ENCODE peak calls at places on chromosomes 13 and 19, in ten cellular contexts. O, S, I, G, H, B, U, F, E and R are unnamed samples.

GRCh38 chr13:69755101-69755500 is 352.5 kb upstream of the ATXN8OS start:
- DNase-seq in O (no peak), S (no peak), I (no peak), G (no peak), H (no peak), B (no peak), U (no peak), F (no peak), E (no peak), R (no peak)

GRCh38 chr19:53580871-53581835 is 43.2 kb downstream of the ZNF331 start:
- DNase-seq in O (no peak), S (no peak), I (no peak), G (no peak), H (no peak), B (no peak), U (no peak), F (no peak), E (no peak), R (no peak)

GRCh38 chr19:6459356-6460098 is at the start of gene SLC25A23:
- DNase-seq in O (peak), S (no peak), I (peak), G (peak), H (peak), B (peak), U (no peak), F (peak), E (peak), R (peak)

GRCh38 chr19:31674503-31675186 is 325.4 kb upstream of the TSHZ3 start:
- DNase-seq in O (no peak), S (no peak), I (no peak), G (no peak), H (no peak), B (no peak), U (no peak), F (no peak), E (no peak), R (no peak)

GRCh38 chr19:48169585-48169973 is 565 bp downstream of the LIG1 start:
- DNase-seq in O (peak), S (peak), I (peak), G (peak), H (peak), B (peak), U (no peak), F (peak), E (no peak), R (peak)

GRCh38 chr13:98650376-98651107 is 73.6 kb upstream of the STK24 start:
- DNase-seq in O (no peak), S (no peak), I (no peak), G (no peak), H (no peak), B (peak), U (no peak), F (no peak), E (no peak), R (peak)

GRCh38 chr13:28659611-28659970 is 661 bp downstream of the POMP start:
- DNase-seq in O (no peak), S (no peak), I (no peak), G (no peak), H (no peak), B (no peak), U (no peak), F (no peak), E (no peak), R (no peak)

GRCh38 chr13:76012091-76012721 is 376.1 kb downstream of the LMO7 start:
- DNase-seq in O (no peak), S (no peak), I (no peak), G (no peak), H (no peak), B (no peak), U (no peak), F (no peak), E (peak), R (no peak)

GRCh38 chr13:83987394-83987793 is 105.1 kb upstream of the SLITRK1 start:
- DNase-seq in O (no peak), S (no peak), I (no peak), G (no peak), H (no peak), B (no peak), U (no peak), F (no peak), E (no peak), R (no peak)

GRCh38 chr19:50512112-50512998 is 1.4 kb downstream of the ASPDH start:
- DNase-seq in O (peak), S (no peak), I (no peak), G (no peak), H (no peak), B (no peak), U (no peak), F (no peak), E (no peak), R (no peak)

GRCh38 chr13:103199380-103200088 is 133.3 kb upstream of the SLC10A2 start:
- DNase-seq in O (no peak), S (no peak), I (no peak), G (no peak), H (no peak), B (no peak), U (no peak), F (no peak), E (no peak), R (no peak)

GRCh38 chr19:23528376-23528775 is 133.1 kb upstream of the ZNF91 start:
- DNase-seq in O (no peak), S (no peak), I (no peak), G (no peak), H (no peak), B (no peak), U (no peak), F (no peak), E (no peak), R (no peak)

GRCh38 chr13:100381595-100382224 is 206.9 kb downstream of the GGACT start:
- DNase-seq in O (no peak), S (no peak), I (no peak), G (no peak), H (no peak), B (no peak), U (no peak), F (no peak), E (no peak), R (no peak)

GRCh38 chr19:48639483-48640375 is 2.5 kb upstream of the DBP start:
- DNase-seq in O (peak), S (no peak), I (no peak), G (no peak), H (no peak), B (no peak), U (no peak), F (no peak), E (no peak), R (no peak)

GRCh38 chr13:75633285-75633684 is 2.8 kb upstream of the LMO7 start:
- DNase-seq in O (no peak), S (no peak), I (no peak), G (no peak), H (no peak), B (no peak), U (no peak), F (no peak), E (no peak), R (no peak)

GRCh38 chr13:39943711-39944110 is 288.2 kb downstream of the COG6 start:
- DNase-seq in O (no peak), S (no peak), I (no peak), G (no peak), H (no peak), B (no peak), U (no peak), F (no peak), E (no peak), R (no peak)

GRCh38 chr13:30196025-30196424 is 111.3 kb downstream of the KATNAL1 start:
- DNase-seq in O (no peak), S (no peak), I (no peak), G (no peak), H (no peak), B (no peak), U (no peak), F (no peak), E (no peak), R (no peak)

GRCh38 chr13:21800847-21801616 is 130.2 kb downstream of the FGF9 start:
- DNase-seq in O (no peak), S (no peak), I (no peak), G (no peak), H (no peak), B (no peak), U (no peak), F (no peak), E (peak), R (no peak)

GRCh38 chr13:51097353-51098043 is 13.6 kb downstream of the C13orf42 start:
- DNase-seq in O (no peak), S (no peak), I (no peak), G (no peak), H (no peak), B (no peak), U (no peak), F (no peak), E (no peak), R (no peak)

GRCh38 chr13:28478127-28478526 is 16.8 kb downstream of the FLT1 start:
- DNase-seq in O (no peak), S (no peak), I (no peak), G (no peak), H (no peak), B (no peak), U (no peak), F (no peak), E (no peak), R (no peak)

GRCh38 chr13:98482476-98483444 is 94.1 kb downstream of the STK24 start:
- DNase-seq in O (peak), S (no peak), I (no peak), G (no peak), H (no peak), B (peak), U (peak), F (peak), E (no peak), R (no peak)

GRCh38 chr13:80132741-80133601 is 208.0 kb downstream of the SPRY2 start:
- DNase-seq in O (peak), S (peak), I (no peak), G (peak), H (peak), B (peak), U (no peak), F (peak), E (no peak), R (peak)

GRCh38 chr19:54105796-54106195 is 3.1 kb downstream of the NDUFA3 start:
- DNase-seq in O (no peak), S (no peak), I (no peak), G (no peak), H (no peak), B (no peak), U (no peak), F (no peak), E (no peak), R (no peak)

DNA sequence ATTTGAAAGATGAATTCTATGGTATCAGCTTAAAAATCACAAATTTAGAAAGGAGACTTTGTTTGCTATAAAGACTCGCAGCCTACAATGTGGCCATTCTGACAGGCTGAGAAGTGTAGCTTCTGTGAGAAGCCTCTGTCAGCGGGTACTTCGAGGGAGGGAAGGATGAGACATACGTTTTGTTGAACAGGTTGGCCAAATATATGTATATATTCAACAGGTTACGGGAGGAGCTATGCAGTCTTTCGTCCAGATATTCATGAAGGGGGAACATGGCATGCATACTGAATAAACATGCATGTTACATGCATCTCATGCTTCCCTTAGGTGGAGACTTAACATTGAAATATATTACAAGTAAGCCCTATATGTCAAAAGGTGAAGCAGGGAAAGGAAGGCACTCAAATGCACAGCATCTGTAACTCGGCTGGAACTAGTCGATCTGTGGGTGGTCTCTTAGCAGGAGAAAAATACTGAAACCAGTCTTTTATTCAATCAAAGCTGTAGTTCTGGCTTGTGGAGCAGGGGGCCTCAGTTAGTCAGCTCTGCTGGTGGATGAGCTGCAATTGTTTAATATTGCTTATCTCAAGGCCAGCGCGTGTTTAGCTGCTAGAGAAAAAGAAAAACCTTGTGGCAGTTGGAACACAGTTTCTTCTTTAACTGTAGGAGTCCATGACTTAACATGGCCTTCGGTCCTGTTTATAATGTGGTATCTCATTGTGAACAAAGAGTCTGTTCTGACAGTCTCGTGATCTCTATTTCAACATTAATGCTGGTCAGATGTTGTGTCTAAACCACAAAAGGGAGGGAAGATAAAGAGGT is 94.3 kb downstream of the FAM216B start:
- DNase-seq in O (no peak), S (no peak), I (no peak), G (no peak), H (no peak), B (no peak), U (no peak), F (no peak), E (no peak), R (no peak)
- TF ChIP-seq CTCF in O (no peak), S (no peak), I (no peak), G (peak), H (no peak), B (no peak), U (no peak), F (peak), E (peak), R (no peak)

DNA sequence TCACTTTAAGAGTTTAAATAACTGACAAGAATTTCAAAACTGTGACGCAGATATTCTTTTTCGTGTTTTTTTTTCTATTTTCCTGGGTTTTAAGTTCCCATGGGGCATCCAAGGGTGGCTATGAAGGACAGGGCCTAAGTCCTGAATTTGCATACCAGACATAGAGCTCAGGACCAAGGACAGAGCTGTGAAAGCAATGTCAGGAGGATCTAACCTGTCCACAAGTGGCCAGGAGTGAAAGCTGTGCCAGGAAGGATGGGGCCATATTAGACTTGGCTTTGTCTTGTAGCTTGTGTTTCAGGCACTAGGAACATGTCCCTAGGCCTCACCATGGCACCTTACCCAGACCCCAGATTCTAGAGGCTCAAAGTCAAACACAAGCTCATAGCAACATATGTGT is 289.4 kb upstream of the MIR17HG start:
- DNase-seq in O (no peak), S (no peak), I (no peak), G (no peak), H (no peak), B (no peak), U (no peak), F (no peak), E (no peak), R (no peak)
- TF ChIP-seq CTCF in O (no peak), S (no peak), I (no peak), G (no peak), H (no peak), B (no peak), U (no peak), F (no peak), E (no peak), R (no peak)

GRCh38 chr13:96020155-96020575 is 33.0 kb downstream of the UGGT2 start:
- DNase-seq in O (no peak), S (no peak), I (no peak), G (no peak), H (peak), B (peak), U (no peak), F (no peak), E (peak), R (peak)
- TF ChIP-seq CTCF in O (peak), S (peak), I (no peak), G (peak), H (peak), B (peak), U (peak), F (peak), E (peak), R (no peak)

DNA sequence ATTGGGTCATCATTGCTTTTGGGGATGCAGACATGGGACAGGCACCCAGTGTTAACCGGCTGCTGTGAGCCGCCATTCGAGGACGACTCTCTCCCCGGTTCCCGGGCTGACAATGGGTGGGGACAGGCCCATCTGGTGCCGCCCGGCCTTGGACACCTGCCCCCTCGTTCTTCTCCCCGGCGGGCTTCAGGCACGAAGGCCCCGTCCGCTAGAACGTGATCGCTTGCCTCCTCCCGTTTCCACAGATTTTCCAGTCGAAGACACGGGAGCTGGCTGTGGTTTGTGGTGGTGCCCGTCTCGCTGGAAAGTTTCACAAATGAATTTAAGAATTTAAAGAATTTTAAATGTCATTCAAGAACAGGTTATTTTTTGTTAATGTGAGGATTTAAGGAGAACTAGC is 2.0 kb downstream of the PALM start:
- DNase-seq in O (no peak), S (no peak), I (no peak), G (no peak), H (no peak), B (no peak), U (no peak), F (no peak), E (no peak), R (no peak)
- TF ChIP-seq CTCF in O (no peak), S (no peak), I (no peak), G (no peak), H (no peak), B (no peak), U (no peak), F (no peak), E (no peak), R (no peak)

GRCh38 chr13:81480634-81481033 is 1139.7 kb upstream of the SPRY2 start:
- DNase-seq in O (no peak), S (no peak), I (no peak), G (no peak), H (no peak), B (no peak), U (no peak), F (no peak), E (no peak), R (no peak)
- TF ChIP-seq CTCF in O (no peak), S (no peak), I (no peak), G (peak), H (no peak), B (no peak), U (no peak), F (no peak), E (peak), R (no peak)

GRCh38 chr19:58278156-58279041 is at the start of gene ZNF8:
- DNase-seq in O (peak), S (peak), I (peak), G (peak), H (peak), B (peak), U (peak), F (peak), E (peak), R (peak)
- TF ChIP-seq CTCF in O (no peak), S (no peak), I (no peak), G (no peak), H (no peak), B (no peak), U (no peak), F (peak), E (no peak), R (no peak)